ENCODE peak calls at places on chromosome 5, in six cellular contexts. One of them, this sample, is unnamed.
A peak's percentile ranks its signal among the peaks of the same experiment; 100 is the strongest.

GRCh38 chr5:176884571-176884890 is 14.6 kb downstream of the HK3 start:
- DNase-seq in CD8-positive, alpha-beta T cell: no peak
- DNase-seq in cardiac muscle cell: no peak
- DNase-seq in heart left ventricle: no peak
- DNase-seq in mammary epithelial cell: no peak
- DNase-seq in uterus: no peak
- DNase-seq in this sample: no peak

GRCh38 chr5:107129051-107129450 is 541.7 kb downstream of the EFNA5 start:
- DNase-seq in CD8-positive, alpha-beta T cell: no peak
- DNase-seq in cardiac muscle cell: no peak
- DNase-seq in heart left ventricle: no peak
- DNase-seq in mammary epithelial cell: no peak
- DNase-seq in uterus: no peak
- DNase-seq in this sample: no peak

GRCh38 chr5:75053286-75054109 is 1.1 kb upstream of the GCNT4 start:
- DNase-seq in CD8-positive, alpha-beta T cell: peak; percentile 68
- DNase-seq in cardiac muscle cell: peak; percentile 74
- DNase-seq in heart left ventricle: peak; percentile 51
- DNase-seq in mammary epithelial cell: peak; percentile 92
- DNase-seq in uterus: peak; percentile 46
- DNase-seq in this sample: peak; percentile 87

GRCh38 chr5:134968055-134968454 is 348 bp downstream of the CATSPER3 start:
- DNase-seq in CD8-positive, alpha-beta T cell: no peak
- DNase-seq in cardiac muscle cell: no peak
- DNase-seq in heart left ventricle: no peak
- DNase-seq in mammary epithelial cell: peak; percentile 28
- DNase-seq in uterus: no peak
- DNase-seq in this sample: peak; percentile 17

GRCh38 chr5:154058055-154059038 is 19.6 kb downstream of the MFAP3 start:
- DNase-seq in CD8-positive, alpha-beta T cell: no peak
- DNase-seq in cardiac muscle cell: no peak
- DNase-seq in heart left ventricle: no peak
- DNase-seq in mammary epithelial cell: no peak
- DNase-seq in uterus: no peak
- DNase-seq in this sample: no peak

GRCh38 chr5:136840601-136841000 is 475.3 kb upstream of the TRPC7 start:
- DNase-seq in CD8-positive, alpha-beta T cell: no peak
- DNase-seq in cardiac muscle cell: no peak
- DNase-seq in heart left ventricle: no peak
- DNase-seq in mammary epithelial cell: no peak
- DNase-seq in uterus: no peak
- DNase-seq in this sample: no peak

GRCh38 chr5:3365501-3366215 is 230.0 kb upstream of the IRX1 start:
- DNase-seq in CD8-positive, alpha-beta T cell: no peak
- DNase-seq in cardiac muscle cell: no peak
- DNase-seq in heart left ventricle: no peak
- DNase-seq in mammary epithelial cell: no peak
- DNase-seq in uterus: no peak
- DNase-seq in this sample: no peak

GRCh38 chr5:168415971-168416370 is 70.3 kb upstream of the RARS1 start:
- DNase-seq in CD8-positive, alpha-beta T cell: no peak
- DNase-seq in cardiac muscle cell: no peak
- DNase-seq in heart left ventricle: no peak
- DNase-seq in mammary epithelial cell: no peak
- DNase-seq in uterus: no peak
- DNase-seq in this sample: no peak

GRCh38 chr5:130514984-130515690 is 610.9 kb downstream of the CHSY3 start:
- DNase-seq in CD8-positive, alpha-beta T cell: no peak
- DNase-seq in cardiac muscle cell: no peak
- DNase-seq in heart left ventricle: no peak
- DNase-seq in mammary epithelial cell: peak; percentile 87
- DNase-seq in uterus: no peak
- DNase-seq in this sample: peak; percentile 92

GRCh38 chr5:150219861-150220260 is 30.0 kb downstream of the SLC6A7 start:
- DNase-seq in CD8-positive, alpha-beta T cell: no peak
- DNase-seq in cardiac muscle cell: no peak
- DNase-seq in heart left ventricle: no peak
- DNase-seq in mammary epithelial cell: no peak
- DNase-seq in uterus: no peak
- DNase-seq in this sample: no peak

GRCh38 chr5:77632526-77633268 is 5.8 kb downstream of the OTP start:
- DNase-seq in CD8-positive, alpha-beta T cell: no peak
- DNase-seq in cardiac muscle cell: no peak
- DNase-seq in heart left ventricle: no peak
- DNase-seq in mammary epithelial cell: no peak
- DNase-seq in uterus: no peak
- DNase-seq in this sample: no peak

GRCh38 chr5:82107277-82107676 is 135.5 kb downstream of the ATG10 start:
- DNase-seq in CD8-positive, alpha-beta T cell: no peak
- DNase-seq in cardiac muscle cell: no peak
- DNase-seq in heart left ventricle: no peak
- DNase-seq in mammary epithelial cell: no peak
- DNase-seq in uterus: no peak
- DNase-seq in this sample: no peak

GRCh38 chr5:151063590-151063989 is 17.2 kb downstream of the TNIP1 start:
- DNase-seq in CD8-positive, alpha-beta T cell: no peak
- DNase-seq in cardiac muscle cell: no peak
- DNase-seq in heart left ventricle: peak; percentile 40
- DNase-seq in mammary epithelial cell: no peak
- DNase-seq in uterus: peak; percentile 40
- DNase-seq in this sample: no peak

GRCh38 chr5:95760291-95761191 is 29.4 kb downstream of the RHOBTB3 start:
- DNase-seq in CD8-positive, alpha-beta T cell: no peak
- DNase-seq in cardiac muscle cell: no peak
- DNase-seq in heart left ventricle: no peak
- DNase-seq in mammary epithelial cell: peak; percentile 65
- DNase-seq in uterus: no peak
- DNase-seq in this sample: peak; percentile 69

GRCh38 chr5:91206734-91207133 is 176.4 kb downstream of the ARRDC3 start:
- DNase-seq in CD8-positive, alpha-beta T cell: no peak
- DNase-seq in cardiac muscle cell: no peak
- DNase-seq in heart left ventricle: no peak
- DNase-seq in mammary epithelial cell: peak; percentile 71
- DNase-seq in uterus: no peak
- DNase-seq in this sample: no peak

GRCh38 chr5:131538177-131538593 is 96.8 kb downstream of the RAPGEF6 start:
- DNase-seq in CD8-positive, alpha-beta T cell: no peak
- DNase-seq in cardiac muscle cell: no peak
- DNase-seq in heart left ventricle: no peak
- DNase-seq in mammary epithelial cell: peak; percentile 83
- DNase-seq in uterus: no peak
- DNase-seq in this sample: peak; percentile 74

GRCh38 chr5:173764321-173765029 is 123.7 kb upstream of the CPEB4 start:
- DNase-seq in CD8-positive, alpha-beta T cell: no peak
- DNase-seq in cardiac muscle cell: peak; percentile 34
- DNase-seq in heart left ventricle: peak; percentile 86
- DNase-seq in mammary epithelial cell: peak; percentile 92
- DNase-seq in uterus: peak; percentile 86
- DNase-seq in this sample: peak; percentile 87

GRCh38 chr5:150139334-150139733 is 16.3 kb downstream of the PDGFRB start:
- DNase-seq in CD8-positive, alpha-beta T cell: no peak
- DNase-seq in cardiac muscle cell: no peak
- DNase-seq in heart left ventricle: no peak
- DNase-seq in mammary epithelial cell: no peak
- DNase-seq in uterus: no peak
- DNase-seq in this sample: no peak

GRCh38 chr5:4196744-4197646 is 601.4 kb downstream of the IRX1 start:
- DNase-seq in CD8-positive, alpha-beta T cell: no peak
- DNase-seq in cardiac muscle cell: no peak
- DNase-seq in heart left ventricle: peak; percentile 54
- DNase-seq in mammary epithelial cell: no peak
- DNase-seq in uterus: no peak
- DNase-seq in this sample: no peak

GRCh38 chr5:127290019-127290945 is at the start of gene MEGF10:
- DNase-seq in CD8-positive, alpha-beta T cell: no peak
- DNase-seq in cardiac muscle cell: peak; percentile 83
- DNase-seq in heart left ventricle: peak; percentile 45
- DNase-seq in mammary epithelial cell: peak; percentile 46
- DNase-seq in uterus: peak; percentile 32
- DNase-seq in this sample: no peak

GRCh38 chr5:123285122-123286011 is 137.8 kb downstream of the CEP120 start:
- DNase-seq in CD8-positive, alpha-beta T cell: no peak
- DNase-seq in cardiac muscle cell: peak; percentile 65
- DNase-seq in heart left ventricle: no peak
- DNase-seq in mammary epithelial cell: no peak
- DNase-seq in uterus: no peak
- DNase-seq in this sample: no peak

GRCh38 chr5:6713274-6714181 is at the start of gene TENT4A:
- DNase-seq in CD8-positive, alpha-beta T cell: peak; percentile 21
- DNase-seq in cardiac muscle cell: peak; percentile 41
- DNase-seq in heart left ventricle: peak; percentile 70
- DNase-seq in mammary epithelial cell: no peak
- DNase-seq in uterus: peak; percentile 54
- DNase-seq in this sample: no peak

GRCh38 chr5:86554638-86555037 is 63.1 kb upstream of the COX7C start:
- DNase-seq in CD8-positive, alpha-beta T cell: no peak
- DNase-seq in cardiac muscle cell: no peak
- DNase-seq in heart left ventricle: no peak
- DNase-seq in mammary epithelial cell: no peak
- DNase-seq in uterus: no peak
- DNase-seq in this sample: no peak

GRCh38 chr5:106962464-106963230 is 708.1 kb downstream of the EFNA5 start:
- DNase-seq in CD8-positive, alpha-beta T cell: no peak
- DNase-seq in cardiac muscle cell: peak; percentile 60
- DNase-seq in heart left ventricle: no peak
- DNase-seq in mammary epithelial cell: no peak
- DNase-seq in uterus: no peak
- DNase-seq in this sample: no peak

GRCh38 chr5:50853151-50853550 is 186.7 kb downstream of the PARP8 start:
- DNase-seq in CD8-positive, alpha-beta T cell: no peak
- DNase-seq in cardiac muscle cell: no peak
- DNase-seq in heart left ventricle: peak; percentile 32
- DNase-seq in mammary epithelial cell: no peak
- DNase-seq in uterus: no peak
- DNase-seq in this sample: no peak

GRCh38 chr5:31523041-31523440 is 8.9 kb downstream of the DROSHA start:
- DNase-seq in CD8-positive, alpha-beta T cell: no peak
- DNase-seq in cardiac muscle cell: no peak
- DNase-seq in heart left ventricle: no peak
- DNase-seq in mammary epithelial cell: no peak
- DNase-seq in uterus: no peak
- DNase-seq in this sample: no peak

GRCh38 chr5:6158974-6159863 is 219.1 kb downstream of the MED10 start:
- DNase-seq in CD8-positive, alpha-beta T cell: no peak
- DNase-seq in cardiac muscle cell: no peak
- DNase-seq in heart left ventricle: no peak
- DNase-seq in mammary epithelial cell: peak; percentile 87
- DNase-seq in uterus: no peak
- DNase-seq in this sample: peak; percentile 99

GRCh38 chr5:103514381-103514780 is 48.2 kb downstream of the NUDT12 start:
- DNase-seq in CD8-positive, alpha-beta T cell: no peak
- DNase-seq in cardiac muscle cell: no peak
- DNase-seq in heart left ventricle: no peak
- DNase-seq in mammary epithelial cell: no peak
- DNase-seq in uterus: no peak
- DNase-seq in this sample: no peak

GRCh38 chr5:103522586-103522985 is 40.0 kb downstream of the NUDT12 start:
- DNase-seq in CD8-positive, alpha-beta T cell: no peak
- DNase-seq in cardiac muscle cell: peak; percentile 18
- DNase-seq in heart left ventricle: no peak
- DNase-seq in mammary epithelial cell: no peak
- DNase-seq in uterus: no peak
- DNase-seq in this sample: no peak

GRCh38 chr5:103523319-103523718 is 39.3 kb downstream of the NUDT12 start:
- DNase-seq in CD8-positive, alpha-beta T cell: no peak
- DNase-seq in cardiac muscle cell: no peak
- DNase-seq in heart left ventricle: no peak
- DNase-seq in mammary epithelial cell: peak; percentile 64
- DNase-seq in uterus: no peak
- DNase-seq in this sample: peak; percentile 99

GRCh38 chr5:103525366-103525765 is 37.2 kb downstream of the NUDT12 start:
- DNase-seq in CD8-positive, alpha-beta T cell: no peak
- DNase-seq in cardiac muscle cell: no peak
- DNase-seq in heart left ventricle: no peak
- DNase-seq in mammary epithelial cell: no peak
- DNase-seq in uterus: no peak
- DNase-seq in this sample: no peak

GRCh38 chr5:103519550-103519949 is 43.0 kb downstream of the NUDT12 start:
- DNase-seq in CD8-positive, alpha-beta T cell: no peak
- DNase-seq in cardiac muscle cell: peak; percentile 35
- DNase-seq in heart left ventricle: no peak
- DNase-seq in mammary epithelial cell: no peak
- DNase-seq in uterus: no peak
- DNase-seq in this sample: no peak
- TF ChIP-seq CTCF in CD8-positive, alpha-beta T cell: no peak
- TF ChIP-seq CTCF in cardiac muscle cell: peak; percentile 15
- TF ChIP-seq CTCF in heart left ventricle: no peak
- TF ChIP-seq CTCF in mammary epithelial cell: peak; percentile 43
- TF ChIP-seq CTCF in uterus: no peak
- TF ChIP-seq CTCF in this sample: peak; percentile 41

GRCh38 chr5:139708877-139709586 is 60.9 kb downstream of the CXXC5 start:
- DNase-seq in CD8-positive, alpha-beta T cell: no peak
- DNase-seq in cardiac muscle cell: peak; percentile 50
- DNase-seq in heart left ventricle: peak; percentile 80
- DNase-seq in mammary epithelial cell: no peak
- DNase-seq in uterus: peak; percentile 73
- DNase-seq in this sample: no peak
- H3K27ac ChIP-seq in CD8-positive, alpha-beta T cell: no peak overlapping the region
- H3K27ac ChIP-seq in cardiac muscle cell: no peak overlapping the region
- H3K27ac ChIP-seq in heart left ventricle: peak overlapping the region; percentile 77
- H3K27ac ChIP-seq in mammary epithelial cell: no peak overlapping the region
- H3K27ac ChIP-seq in uterus: peak overlapping the region; percentile 47
- H3K27ac ChIP-seq in this sample: no peak overlapping the region

GRCh38 chr5:158133369-158133768 is 274.4 kb upstream of the CLINT1 start:
- DNase-seq in CD8-positive, alpha-beta T cell: no peak
- DNase-seq in cardiac muscle cell: no peak
- DNase-seq in heart left ventricle: no peak
- DNase-seq in mammary epithelial cell: no peak
- DNase-seq in uterus: no peak
- DNase-seq in this sample: no peak
- H3K4me1 ChIP-seq in CD8-positive, alpha-beta T cell: no peaks in the 10 kb centered on the region
- H3K4me1 ChIP-seq in cardiac muscle cell: no peaks in the 10 kb centered on the region
- H3K4me1 ChIP-seq in heart left ventricle: no peaks in the 10 kb centered on the region
- H3K4me1 ChIP-seq in mammary epithelial cell: no peaks in the 10 kb centered on the region
- H3K4me1 ChIP-seq in uterus: no peaks in the 10 kb centered on the region
- H3K4me1 ChIP-seq in this sample: no peaks in the 10 kb centered on the region

GRCh38 chr5:139273572-139274264 is 19.8 kb upstream of the MATR3 start:
- DNase-seq in CD8-positive, alpha-beta T cell: peak; percentile 86
- DNase-seq in cardiac muscle cell: peak; percentile 92
- DNase-seq in heart left ventricle: peak; percentile 91
- DNase-seq in mammary epithelial cell: peak; percentile 87
- DNase-seq in uterus: peak; percentile 90
- DNase-seq in this sample: peak; percentile 69
- TF ChIP-seq CTCF in CD8-positive, alpha-beta T cell: no peak
- TF ChIP-seq CTCF in cardiac muscle cell: no peak
- TF ChIP-seq CTCF in heart left ventricle: no peak
- TF ChIP-seq CTCF in mammary epithelial cell: peak; percentile 12
- TF ChIP-seq CTCF in uterus: no peak
- TF ChIP-seq CTCF in this sample: peak; percentile 21

GRCh38 chr5:65190328-65191053 is 291.2 kb downstream of the ADAMTS6 start:
- DNase-seq in CD8-positive, alpha-beta T cell: no peak
- DNase-seq in cardiac muscle cell: no peak
- DNase-seq in heart left ventricle: no peak
- DNase-seq in mammary epithelial cell: peak; percentile 99
- DNase-seq in uterus: no peak
- DNase-seq in this sample: peak; percentile 99
- H3K27ac ChIP-seq in CD8-positive, alpha-beta T cell: no peak overlapping the region
- H3K27ac ChIP-seq in cardiac muscle cell: no peak overlapping the region
- H3K27ac ChIP-seq in heart left ventricle: no peak overlapping the region
- H3K27ac ChIP-seq in mammary epithelial cell: peak overlapping the region; percentile 94
- H3K27ac ChIP-seq in uterus: no peak overlapping the region
- H3K27ac ChIP-seq in this sample: peak overlapping the region; percentile 83

GRCh38 chr5:36059571-36060515 is 6.8 kb downstream of the UGT3A2 start:
- DNase-seq in CD8-positive, alpha-beta T cell: no peak
- DNase-seq in cardiac muscle cell: no peak
- DNase-seq in heart left ventricle: no peak
- DNase-seq in mammary epithelial cell: peak; percentile 31
- DNase-seq in uterus: no peak
- DNase-seq in this sample: peak; percentile 76
- H3K4me1 ChIP-seq in CD8-positive, alpha-beta T cell: no peaks in the 10 kb centered on the region
- H3K4me1 ChIP-seq in cardiac muscle cell: peaks cover 3% of the 10 kb centered on the region
- H3K4me1 ChIP-seq in heart left ventricle: no peaks in the 10 kb centered on the region
- H3K4me1 ChIP-seq in mammary epithelial cell: no peaks in the 10 kb centered on the region
- H3K4me1 ChIP-seq in uterus: no peaks in the 10 kb centered on the region
- H3K4me1 ChIP-seq in this sample: peaks cover 5% of the 10 kb centered on the region

This sample was measured in foreskin keratinocyte.